ENCODE peak calls at places on chromosomes 16 and 17, in five cellular contexts. U is A549, A is breast epithelium, R is suprapubic skin, Y is prostate gland. O is an unnamed sample.

GRCh38 chr17:63070031-63070430 is 104.0 kb downstream of the TANC2 start:
- DNase-seq in U (no peak), A (no peak), R (no peak), Y (no peak), O (no peak)

GRCh38 chr16:49477250-49477895 is 103.8 kb downstream of the C16orf78 start:
- DNase-seq in U (no peak), A (no peak), R (no peak), Y (no peak), O (no peak)

GRCh38 chr16:1548727-1549126 is 15.3 kb downstream of the TMEM204 start:
- DNase-seq in U (no peak), A (no peak), R (no peak), Y (peak), O (no peak)

GRCh38 chr17:37614391-37614790 is 5.2 kb upstream of the SYNRG start:
- DNase-seq in U (no peak), A (no peak), R (no peak), Y (no peak), O (no peak)

GRCh38 chr16:3625911-3626732 is 14.7 kb upstream of the SLX4 start:
- DNase-seq in U (no peak), A (no peak), R (no peak), Y (no peak), O (no peak)

GRCh38 chr17:40095944-40096791 is 4.2 kb downstream of the NR1D1 start:
- DNase-seq in U (no peak), A (no peak), R (no peak), Y (no peak), O (peak)

GRCh38 chr16:88973007-88973410 is 4.0 kb downstream of the CBFA2T3 start:
- DNase-seq in U (no peak), A (no peak), R (no peak), Y (no peak), O (no peak)

GRCh38 chr17:14299261-14300093 is 1.4 kb upstream of the HS3ST3B1 start:
- DNase-seq in U (peak), A (no peak), R (peak), Y (no peak), O (peak)

GRCh38 chr16:49557070-49557446 is 183.5 kb downstream of the C16orf78 start:
- DNase-seq in U (no peak), A (no peak), R (no peak), Y (no peak), O (peak)

GRCh38 chr17:83036666-83037065 is 42.7 kb upstream of the METRNL start:
- DNase-seq in U (no peak), A (no peak), R (no peak), Y (no peak), O (no peak)

GRCh38 chr17:40810505-40810904 is 10.7 kb upstream of the KRT28 start:
- DNase-seq in U (peak), A (no peak), R (no peak), Y (no peak), O (no peak)

GRCh38 chr16:49281843-49282642 is 405 bp upstream of the CBLN1 start:
- DNase-seq in U (peak), A (peak), R (peak), Y (peak), O (peak)

GRCh38 chr17:13067629-13068303 is 49.9 kb upstream of the ELAC2 start:
- DNase-seq in U (no peak), A (no peak), R (no peak), Y (no peak), O (no peak)

GRCh38 chr16:24861461-24861860 is 15.7 kb downstream of the SLC5A11 start:
- DNase-seq in U (no peak), A (no peak), R (no peak), Y (no peak), O (no peak)

DNA sequence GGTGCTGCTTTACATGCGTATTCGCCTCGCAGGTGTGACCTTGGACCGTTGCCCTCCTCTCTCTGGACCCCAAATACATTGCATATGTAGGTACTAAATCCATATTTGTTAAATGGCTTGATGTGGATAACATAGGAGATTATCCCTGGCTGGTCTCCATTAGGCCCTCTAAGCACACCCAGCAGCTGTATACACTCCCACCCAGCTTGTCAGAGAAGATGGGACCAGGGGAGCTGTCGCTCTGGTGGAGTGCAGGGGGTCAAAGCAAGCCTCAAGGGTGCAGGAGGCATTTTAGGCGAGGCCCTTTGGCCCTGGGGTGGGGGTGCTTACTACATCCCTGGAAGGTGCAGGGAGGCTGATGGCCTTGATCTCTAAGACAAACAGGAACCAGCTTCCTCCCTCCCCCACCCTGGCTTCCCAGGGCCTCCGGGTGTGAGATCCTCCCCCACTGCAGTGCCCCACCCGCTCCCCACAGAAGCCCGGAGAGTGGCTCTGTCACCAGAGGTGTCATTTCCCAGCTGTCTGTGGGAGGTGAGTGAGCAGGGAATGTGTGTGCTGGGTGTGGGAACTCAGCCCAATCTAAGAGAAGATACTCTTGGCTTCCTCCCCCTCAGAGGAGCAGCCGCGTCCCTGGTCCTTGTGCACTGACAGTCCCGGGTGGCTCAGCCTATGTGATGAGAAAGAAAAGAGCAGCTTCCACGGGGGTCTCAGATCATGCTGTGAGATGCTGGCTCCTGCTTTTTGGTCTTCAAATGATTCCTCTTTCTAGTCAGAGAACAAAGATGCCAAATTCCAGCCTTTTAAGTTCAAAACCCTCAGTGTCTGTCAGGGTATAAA is 1.4 kb upstream of the VAMP2 start:
- DNase-seq in U (peak), A (no peak), R (peak), Y (peak), O (peak)
- TF ChIP-seq POLR2A in U (no peak), A (no peak), R (no peak), Y (peak), O (no peak)

GRCh38 chr17:18981385-18981641 is 23.3 kb downstream of the FAM83G start:
- DNase-seq in U (no peak), A (no peak), R (no peak), Y (no peak), O (no peak)

GRCh38 chr17:18978655-18979054 is 25.9 kb downstream of the FAM83G start:
- DNase-seq in U (no peak), A (no peak), R (no peak), Y (no peak), O (no peak)

GRCh38 chr17:18978050-18978449 is 26.1 kb downstream of the SLC5A10 start:
- DNase-seq in U (no peak), A (no peak), R (no peak), Y (no peak), O (no peak)

GRCh38 chr17:18981642-18982424 is 22.7 kb downstream of the FAM83G start:
- DNase-seq in U (peak), A (no peak), R (no peak), Y (peak), O (peak)

GRCh38 chr17:18980682-18981384 is 23.7 kb downstream of the FAM83G start:
- DNase-seq in U (no peak), A (no peak), R (no peak), Y (no peak), O (no peak)
- H3K27ac ChIP-seq in U (peak), A (no peak), R (peak), Y (no peak), O (no peak)

GRCh38 chr16:56763305-56763916 is 33.5 kb downstream of the NUP93 start:
- DNase-seq in U (no peak), A (no peak), R (no peak), Y (no peak), O (no peak)
- TF ChIP-seq POLR2A in U (no peak), A (no peak), R (no peak), Y (no peak), O (no peak)

GRCh38 chr16:67396775-67397450 is 3.6 kb upstream of the TPPP3 start:
- DNase-seq in U (no peak), A (no peak), R (no peak), Y (no peak), O (no peak)
- H3K27ac ChIP-seq in U (peak), A (peak), R (peak), Y (no peak), O (no peak)

GRCh38 chr16:15880909-15881308 is 7.5 kb downstream of the CEP20 start:
- DNase-seq in U (no peak), A (no peak), R (no peak), Y (no peak), O (no peak)
- TF ChIP-seq POLR2A in U (no peak), A (no peak), R (no peak), Y (no peak), O (no peak)

DNA sequence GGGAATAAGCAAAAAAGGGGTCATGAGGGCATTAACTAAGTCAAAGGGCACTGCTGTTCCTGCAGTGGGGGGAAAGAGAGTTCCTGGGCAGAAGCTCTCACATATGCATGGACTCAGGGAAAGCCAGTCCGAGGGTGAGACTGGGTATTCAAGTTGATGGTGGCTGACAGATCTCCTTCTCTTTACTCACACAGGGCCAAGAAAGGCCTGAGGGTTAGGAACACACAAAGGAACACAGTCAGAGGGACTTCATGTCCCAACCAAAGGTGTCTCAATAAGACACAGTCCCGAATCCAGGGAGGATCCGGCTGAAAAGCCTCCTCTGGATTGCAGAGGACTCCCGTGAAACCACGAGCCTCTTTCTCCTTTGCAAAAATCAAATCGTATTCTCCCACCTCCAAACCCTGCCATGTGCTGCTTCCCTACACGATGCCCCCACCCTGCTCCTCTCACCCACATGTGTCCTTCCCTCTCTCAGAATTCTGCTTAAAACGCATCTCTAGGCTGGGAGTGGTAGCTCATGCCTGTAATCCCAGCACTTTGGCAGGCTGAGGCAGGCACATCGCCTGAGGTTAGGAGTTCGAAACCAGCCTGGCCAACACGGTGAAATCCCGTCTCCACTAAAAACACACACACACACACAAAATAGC is 23.6 kb downstream of the CUEDC1 start:
- DNase-seq in U (no peak), A (no peak), R (no peak), Y (peak), O (no peak)
- H3K27ac ChIP-seq in U (peak), A (peak), R (peak), Y (peak), O (peak)

GRCh38 chr16:57407521-57408353 is 3.2 kb downstream of the CCL17 start:
- DNase-seq in U (no peak), A (no peak), R (no peak), Y (no peak), O (no peak)
- TF ChIP-seq POLR2A in U (no peak), A (no peak), R (no peak), Y (no peak), O (no peak)

GRCh38 chr17:80002242-80002641 is 33.4 kb downstream of the TBC1D16 start:
- DNase-seq in U (no peak), A (no peak), R (no peak), Y (no peak), O (no peak)

GRCh38 chr17:80002690-80003490 is 32.8 kb downstream of the TBC1D16 start:
- DNase-seq in U (no peak), A (no peak), R (no peak), Y (no peak), O (no peak)

GRCh38 chr17:80005360-80006338 is 30.0 kb downstream of the TBC1D16 start:
- DNase-seq in U (peak), A (no peak), R (peak), Y (no peak), O (no peak)

GRCh38 chr17:80006339-80006720 is 29.3 kb downstream of the TBC1D16 start:
- DNase-seq in U (no peak), A (no peak), R (peak), Y (no peak), O (no peak)

DNA sequence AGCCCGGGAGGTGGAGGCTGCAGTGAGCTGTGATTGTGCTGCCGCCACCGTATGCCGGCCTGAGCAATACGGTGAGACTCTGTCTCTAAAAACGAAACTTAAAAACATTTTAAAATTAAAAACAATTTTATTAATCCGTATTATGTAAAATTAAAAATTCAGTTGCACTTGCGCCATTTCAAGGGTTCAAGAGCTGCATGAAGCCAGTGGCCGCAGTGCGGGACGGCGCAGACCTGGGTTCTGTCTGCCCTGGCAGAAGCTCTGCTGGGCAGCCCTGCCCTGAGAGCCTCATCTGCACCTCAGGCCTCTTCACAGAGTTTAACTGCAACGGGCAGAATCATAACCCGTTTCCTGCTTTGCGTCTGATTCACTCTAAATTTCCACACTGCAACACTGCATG is 31.7 kb downstream of the TBC1D16 start:
- DNase-seq in U (no peak), A (no peak), R (no peak), Y (no peak), O (no peak)
- H3K27ac ChIP-seq in U (no peak), A (no peak), R (no peak), Y (no peak), O (no peak)

DNA sequence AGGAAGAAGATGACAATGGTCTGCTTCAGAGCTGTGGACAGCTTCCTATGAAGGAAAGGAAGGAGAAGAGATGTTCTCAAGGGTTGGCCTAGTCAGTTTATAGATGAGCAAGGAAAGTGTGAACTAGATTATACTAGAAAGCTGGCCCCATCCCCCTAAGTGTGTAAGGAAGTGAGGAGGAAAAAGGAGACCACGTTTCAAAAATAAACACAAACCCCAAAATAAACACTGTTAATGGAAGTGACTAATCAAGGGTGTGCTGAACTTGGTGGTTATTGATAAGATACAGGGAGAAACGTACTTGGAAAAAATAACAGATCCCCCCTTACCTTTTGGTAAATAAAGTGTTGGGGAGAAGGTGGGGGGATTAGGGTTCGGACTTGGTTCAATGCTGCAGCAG is 267.1 kb downstream of the SOX9 start:
- DNase-seq in U (no peak), A (no peak), R (no peak), Y (no peak), O (no peak)
- TF ChIP-seq POLR2A in U (no peak), A (no peak), R (no peak), Y (no peak), O (no peak)

GRCh38 chr16:67658849-67659674 is 998 bp downstream of the ACD start:
- DNase-seq in U (no peak), A (no peak), R (no peak), Y (no peak), O (no peak)
- H3K27ac ChIP-seq in U (peak), A (peak), R (no peak), Y (peak), O (peak)